ENCODE peak calls at places on chromosome 22, in seven cellular contexts. One of them, this sample, is unnamed.

GRCh38 chr22:49657275-49657973 is 170.2 kb downstream of the BRD1 start:
- DNase-seq in H54: no peak
- DNase-seq in Daoy: peak
- DNase-seq in NCI-H774: peak
- DNase-seq in MV-4-11: peak
- DNase-seq in kidney tubule cell: no peak
- DNase-seq in GM20000: peak
- DNase-seq in this sample: no peak

GRCh38 chr22:46829140-46829891 is 66.9 kb downstream of the TBC1D22A start:
- DNase-seq in Daoy: peak
- DNase-seq in kidney tubule cell: peak
- DNase-seq in MV-4-11: no peak
- DNase-seq in H54: peak
- DNase-seq in GM20000: no peak
- DNase-seq in NCI-H774: no peak
- DNase-seq in this sample: no peak

GRCh38 chr22:22165936-22166710 is 78.5 kb upstream of the VPREB1 start:
- DNase-seq in H54: no peak
- DNase-seq in NCI-H774: no peak
- DNase-seq in GM20000: no peak
- DNase-seq in MV-4-11: no peak
- DNase-seq in Daoy: no peak
- DNase-seq in kidney tubule cell: no peak
- DNase-seq in this sample: no peak

GRCh38 chr22:47102081-47102480 is 339.6 kb downstream of the TBC1D22A start:
- DNase-seq in Daoy: no peak
- DNase-seq in MV-4-11: no peak
- DNase-seq in GM20000: no peak
- DNase-seq in NCI-H774: no peak
- DNase-seq in H54: no peak
- DNase-seq in kidney tubule cell: no peak
- DNase-seq in this sample: no peak

GRCh38 chr22:31577711-31578110 is 81.4 kb downstream of the SFI1 start:
- DNase-seq in GM20000: no peak
- DNase-seq in Daoy: no peak
- DNase-seq in NCI-H774: no peak
- DNase-seq in kidney tubule cell: no peak
- DNase-seq in H54: no peak
- DNase-seq in MV-4-11: no peak
- DNase-seq in this sample: no peak

GRCh38 chr22:46085831-46086576 is 64.3 kb upstream of the PPARA start:
- DNase-seq in H54: peak
- DNase-seq in MV-4-11: no peak
- DNase-seq in kidney tubule cell: peak
- DNase-seq in Daoy: peak
- DNase-seq in GM20000: no peak
- DNase-seq in NCI-H774: no peak
- DNase-seq in this sample: no peak

GRCh38 chr22:43828711-43829447 is 16.8 kb upstream of the EFCAB6 start:
- DNase-seq in GM20000: no peak
- DNase-seq in MV-4-11: peak
- DNase-seq in Daoy: no peak
- DNase-seq in kidney tubule cell: no peak
- DNase-seq in NCI-H774: no peak
- DNase-seq in H54: no peak
- DNase-seq in this sample: peak

GRCh38 chr22:48781391-48781790 is 1046.3 kb downstream of the BRD1 start:
- DNase-seq in kidney tubule cell: no peak
- DNase-seq in MV-4-11: no peak
- DNase-seq in GM20000: no peak
- DNase-seq in Daoy: no peak
- DNase-seq in H54: no peak
- DNase-seq in NCI-H774: no peak
- DNase-seq in this sample: no peak

GRCh38 chr22:23783496-23784167 is 3.1 kb upstream of the SMARCB1 start:
- DNase-seq in GM20000: no peak
- DNase-seq in MV-4-11: no peak
- DNase-seq in kidney tubule cell: no peak
- DNase-seq in Daoy: no peak
- DNase-seq in NCI-H774: no peak
- DNase-seq in H54: no peak
- DNase-seq in this sample: no peak

GRCh38 chr22:17734197-17734596 is 40.1 kb downstream of the BID start:
- DNase-seq in kidney tubule cell: no peak
- DNase-seq in NCI-H774: no peak
- DNase-seq in Daoy: peak
- DNase-seq in H54: no peak
- DNase-seq in MV-4-11: peak
- DNase-seq in GM20000: no peak
- DNase-seq in this sample: no peak

GRCh38 chr22:17581056-17581455 is 17.8 kb downstream of the SLC25A18 start:
- DNase-seq in kidney tubule cell: no peak
- DNase-seq in Daoy: no peak
- DNase-seq in GM20000: no peak
- DNase-seq in NCI-H774: no peak
- DNase-seq in H54: no peak
- DNase-seq in MV-4-11: no peak
- DNase-seq in this sample: no peak

GRCh38 chr22:26656896-26657851 is at the start of gene MIAT:
- DNase-seq in H54: no peak
- DNase-seq in kidney tubule cell: no peak
- DNase-seq in NCI-H774: no peak
- DNase-seq in GM20000: peak
- DNase-seq in Daoy: no peak
- DNase-seq in MV-4-11: no peak
- DNase-seq in this sample: peak

This sample was measured in nucleus accumbens.